ENCODE peak calls at places on chromosomes 6 and 20, in five cellular contexts. K is endothelial cell of umbilical vein, B is HCT116, W is suprapubic skin, Q is spleen. E is an unnamed sample. For H3K4me1, the result is how much of the 10 kb centered on the place peaks cover.

GRCh38 chr6:12295558-12296254 is 5.5 kb downstream of the EDN1 start:
- DNase-seq in W (no peak), Q (peak), K (peak), B (no peak), E (no peak)

GRCh38 chr20:57094171-57094891 is 172.1 kb downstream of the BMP7 start:
- DNase-seq in Q (peak), W (no peak), K (no peak), B (no peak), E (no peak)

GRCh38 chr6:70847685-70848084 is 109.2 kb downstream of the B3GAT2 start:
- DNase-seq in B (no peak), Q (no peak), K (no peak), W (no peak), E (no peak)

GRCh38 chr20:34083137-34083536 is 28.9 kb downstream of the EIF2S2 start:
- DNase-seq in Q (no peak), B (no peak), K (peak), W (peak), E (peak)

GRCh38 chr20:62953167-62953838 is 794 bp downstream of the SLC17A9 start:
- DNase-seq in B (no peak), W (no peak), K (peak), Q (peak), E (no peak)

GRCh38 chr6:16206595-16207037 is 31.8 kb upstream of the GMPR start:
- DNase-seq in W (no peak), K (peak), Q (no peak), B (peak), E (peak)

GRCh38 chr6:168923171-168923570 is 330.5 kb downstream of the THBS2 start:
- DNase-seq in W (no peak), Q (no peak), B (no peak), K (no peak), E (no peak)

GRCh38 chr6:79396625-79397024 is 140.6 kb downstream of the LCA5 start:
- DNase-seq in B (no peak), Q (no peak), K (no peak), W (no peak), E (no peak)

GRCh38 chr6:76790045-76790796 is 673.1 kb downstream of the HTR1B start:
- DNase-seq in W (no peak), B (no peak), Q (no peak), K (no peak), E (no peak)

GRCh38 chr20:45069261-45069660 is 31.7 kb downstream of the KCNS1 start:
- DNase-seq in Q (no peak), W (no peak), K (peak), B (no peak), E (no peak)

GRCh38 chr6:110544472-110544871 is 68.1 kb upstream of the SLC22A16 start:
- DNase-seq in K (no peak), B (no peak), Q (no peak), W (no peak), E (no peak)

GRCh38 chr20:45392733-45393132 is 14.6 kb upstream of the TP53TG5 start:
- DNase-seq in K (no peak), Q (no peak), W (no peak), B (no peak), E (no peak)

GRCh38 chr6:132590362-132590761 is 821 bp upstream of the TAAR5 start:
- DNase-seq in Q (no peak), W (no peak), K (no peak), B (no peak), E (no peak)

GRCh38 chr6:35079311-35080000 is 61.7 kb downstream of the TCP11 start:
- DNase-seq in Q (peak), W (peak), B (no peak), K (no peak), E (no peak)

GRCh38 chr6:25302677-25303128 is 23.5 kb downstream of the CARMIL1 start:
- DNase-seq in W (no peak), Q (no peak), K (no peak), B (no peak), E (no peak)

GRCh38 chr20:54665812-54666211 is 190.4 kb downstream of the DOK5 start:
- DNase-seq in B (no peak), Q (no peak), W (no peak), K (no peak), E (no peak)

GRCh38 chr6:41430875-41431274 is 95.5 kb downstream of the NCR2 start:
- DNase-seq in B (peak), W (no peak), Q (no peak), K (no peak), E (no peak)

GRCh38 chr6:72286911-72287311 is 335.0 kb upstream of the KCNQ5 start:
- DNase-seq in K (peak), B (no peak), Q (no peak), W (no peak), E (no peak)

GRCh38 chr6:157258878-157259277 is 64.4 kb downstream of the TMEM242 start:
- DNase-seq in Q (peak), W (no peak), K (no peak), B (no peak), E (no peak)

GRCh38 chr6:150256618-150257272 is 112.1 kb upstream of the IYD start:
- DNase-seq in W (no peak), B (no peak), Q (no peak), K (no peak), E (no peak)

GRCh38 chr20:4303136-4303535 is 287.8 kb upstream of the RNF24 start:
- DNase-seq in W (no peak), B (no peak), K (no peak), Q (no peak), E (no peak)

GRCh38 chr6:123417411-123417810 is 219.3 kb downstream of the TRDN start:
- DNase-seq in K (no peak), Q (no peak), B (no peak), W (no peak), E (no peak)

GRCh38 chr6:142300758-142301251 is 1.0 kb upstream of the ADGRG6 start:
- DNase-seq in Q (no peak), W (peak), K (peak), B (peak), E (peak)

GRCh38 chr6:111441678-111442243 is 41.3 kb downstream of the REV3L start:
- DNase-seq in W (no peak), Q (no peak), K (no peak), B (no peak), E (no peak)

GRCh38 chr6:140554421-140554820 is 1180.0 kb upstream of the CITED2 start:
- DNase-seq in B (no peak), Q (no peak), W (no peak), K (no peak), E (no peak)

GRCh38 chr6:168273483-168274045 is 46.0 kb downstream of the DACT2 start:
- DNase-seq in W (no peak), K (no peak), Q (no peak), B (no peak), E (no peak)

GRCh38 chr6:164227952-164228522 is 813.5 kb downstream of the QKI start:
- DNase-seq in Q (no peak), B (no peak), W (no peak), K (no peak), E (no peak)

GRCh38 chr6:150143521-150144293 is 863 bp downstream of the PPP1R14C start:
- DNase-seq in Q (no peak), B (no peak), W (no peak), K (no peak), E (no peak)

GRCh38 chr20:23366384-23366783 is 4.4 kb downstream of the GZF1 start:
- DNase-seq in W (no peak), Q (no peak), K (peak), B (no peak), E (no peak)

GRCh38 chr6:89313006-89313405 is 2.1 kb downstream of the GABRR2 start:
- DNase-seq in K (peak), B (no peak), Q (no peak), W (no peak), E (no peak)

GRCh38 chr6:82363368-82364086 is at the start of gene TPBG:
- DNase-seq in K (peak), B (peak), Q (peak), W (peak), E (peak)

DNA sequence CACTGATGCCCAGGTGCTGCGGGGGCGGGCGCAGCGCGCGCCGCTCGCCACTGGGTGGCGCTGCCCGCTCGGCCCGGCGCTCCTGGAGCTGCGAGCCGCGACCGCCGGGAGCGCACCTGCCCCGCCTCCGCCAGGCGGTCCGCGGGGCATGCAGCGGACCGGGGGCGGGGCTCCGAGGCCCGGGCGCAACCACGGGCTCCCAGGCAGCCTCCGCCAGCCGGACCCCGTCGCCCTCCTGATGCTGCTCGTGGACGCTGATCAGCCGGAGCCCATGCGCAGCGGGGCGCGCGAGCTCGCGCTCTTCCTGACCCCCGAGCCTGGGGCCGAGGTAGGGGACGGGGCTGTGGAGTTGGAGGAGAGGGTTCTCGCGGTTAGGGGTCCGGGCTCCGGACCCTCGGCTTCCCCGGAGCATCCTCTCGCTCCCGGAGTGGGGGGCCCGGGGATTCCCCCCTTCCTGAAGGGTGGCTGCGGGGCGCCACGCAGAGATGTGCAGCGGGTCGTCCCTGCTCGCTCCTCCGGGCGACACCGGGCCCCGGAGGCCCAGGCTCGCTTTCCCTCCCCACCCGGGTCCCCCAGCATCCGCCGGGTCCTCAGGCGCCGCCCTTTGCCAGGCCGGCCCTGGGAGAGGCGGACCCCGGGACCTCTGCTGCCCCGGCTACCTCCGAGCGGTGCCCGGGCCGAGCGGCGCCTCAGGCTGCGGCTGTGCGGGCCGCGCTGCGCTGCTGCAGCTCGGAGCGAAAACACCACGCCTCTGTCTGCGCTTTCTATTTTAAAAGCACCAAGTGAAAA is at the start of gene BCAS4:
- DNase-seq in Q (peak), W (peak), K (peak), B (peak), E (peak)
- TF ChIP-seq POLR2AphosphoS5 in Q (peak), W (no peak), K (no peak), B (peak), E (no peak)

GRCh38 chr20:50101281-50101680 is 11.7 kb downstream of the UBE2V1 start:
- DNase-seq in Q (no peak), W (peak), B (no peak), K (no peak), E (no peak)
- H3K4me1 ChIP-seq in Q (half or more), W (under half), B (half or more), K (under half), E (under half)

GRCh38 chr20:32052090-32052791 is at the start of gene HCK:
- DNase-seq in W (no peak), Q (peak), K (no peak), B (no peak), E (no peak)

GRCh38 chr20:32051720-32052089 is 337 bp upstream of the HCK start:
- DNase-seq in K (no peak), B (no peak), Q (no peak), W (no peak), E (no peak)

GRCh38 chr20:32052792-32053362 is 835 bp downstream of the HCK start:
- DNase-seq in K (no peak), Q (peak), W (peak), B (no peak), E (no peak)

GRCh38 chr20:32050851-32051556 is 1.0 kb upstream of the HCK start:
- DNase-seq in Q (peak), W (no peak), K (no peak), B (no peak), E (no peak)

DNA sequence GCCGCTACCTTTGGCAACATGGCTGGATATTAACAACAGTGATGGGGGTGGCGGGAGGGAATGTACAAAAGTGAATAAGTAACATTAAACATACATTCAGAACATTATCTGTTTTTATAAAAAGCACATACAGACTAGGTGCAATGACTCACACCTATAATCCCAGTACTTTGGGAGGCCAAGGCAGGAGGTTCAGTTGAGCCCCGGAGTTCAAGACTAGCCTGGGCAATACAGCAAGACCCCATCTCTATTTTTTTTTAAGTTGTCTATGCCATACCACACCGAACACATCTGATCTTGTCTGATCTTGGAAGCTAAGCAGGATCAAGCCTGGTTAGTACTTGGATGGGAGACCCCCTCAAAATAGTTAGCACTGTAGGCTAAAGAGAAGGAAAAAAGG is 1.7 kb upstream of the HCK start:
- DNase-seq in W (no peak), B (no peak), Q (no peak), K (no peak), E (no peak)
- H3K4me3 ChIP-seq in W (no peak), B (no peak), Q (no peak), K (no peak), E (no peak)

DNA sequence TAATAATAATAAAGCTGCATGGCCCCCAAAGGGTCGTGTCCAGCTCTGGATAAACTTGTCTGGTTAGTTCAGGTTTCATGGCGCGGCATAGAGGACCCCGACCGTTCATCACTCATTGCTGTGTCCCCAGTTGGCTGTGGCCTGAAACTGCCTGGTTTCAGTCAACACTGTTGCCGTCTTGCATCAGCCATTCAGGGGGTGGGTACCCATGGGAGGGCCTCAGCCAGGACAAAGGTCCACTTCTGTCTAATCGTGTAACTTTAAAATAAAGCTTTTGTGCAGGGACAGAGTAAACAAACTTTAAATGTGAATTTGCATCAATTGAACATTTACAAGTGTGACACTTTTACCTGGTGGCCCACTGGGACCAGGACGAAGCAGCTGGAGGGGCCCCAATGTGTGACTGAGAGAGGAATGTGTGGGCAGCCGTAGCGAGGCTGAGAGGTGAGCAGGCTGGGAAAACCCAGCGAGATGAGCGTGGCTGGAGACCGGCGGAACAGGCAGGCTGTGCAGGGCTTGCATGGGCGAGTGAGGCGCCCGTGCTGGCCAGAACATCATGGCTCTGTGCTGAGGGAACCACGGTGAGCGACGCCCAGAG is 22.3 kb upstream of the UNC93A start:
- DNase-seq in W (no peak), K (no peak), Q (no peak), B (no peak), E (no peak)
- TF ChIP-seq POLR2AphosphoS5 in W (no peak), K (no peak), Q (no peak), B (no peak), E (no peak)

GRCh38 chr20:24990810-24991252 is 1.7 kb downstream of the APMAP start:
- DNase-seq in W (no peak), B (no peak), K (no peak), Q (peak), E (no peak)

GRCh38 chr20:24993337-24994185 is 1.0 kb upstream of the APMAP start:
- DNase-seq in Q (no peak), K (peak), W (no peak), B (no peak), E (no peak)

GRCh38 chr20:24992420-24993205 is at the start of gene APMAP:
- DNase-seq in Q (peak), K (peak), B (peak), W (peak), E (peak)

GRCh38 chr20:24994186-24994465 is 1.6 kb upstream of the APMAP start:
- DNase-seq in Q (no peak), B (no peak), K (no peak), W (no peak), E (no peak)

GRCh38 chr20:24991897-24992419 is 593 bp downstream of the APMAP start:
- DNase-seq in B (no peak), K (no peak), Q (peak), W (peak), E (no peak)
- H3K4me1 ChIP-seq in B (under half), K (under half), Q (half or more), W (half or more), E (under half)

GRCh38 chr6:54646069-54646468 is 200.5 kb upstream of the FAM83B start:
- DNase-seq in Q (no peak), W (no peak), B (no peak), K (no peak), E (no peak)
- H3K4me3 ChIP-seq in Q (no peak), W (no peak), B (no peak), K (no peak), E (no peak)

GRCh38 chr6:108027054-108027453 is 47.5 kb downstream of the OSTM1 start:
- DNase-seq in Q (no peak), K (no peak), W (no peak), B (no peak), E (no peak)

GRCh38 chr6:108029226-108029921 is 45.2 kb downstream of the OSTM1 start:
- DNase-seq in B (no peak), W (no peak), Q (no peak), K (no peak), E (no peak)

GRCh38 chr6:108031968-108032367 is 42.6 kb downstream of the OSTM1 start:
- DNase-seq in K (no peak), W (no peak), B (no peak), Q (no peak), E (no peak)

GRCh38 chr6:108027594-108027993 is 46.9 kb downstream of the OSTM1 start:
- DNase-seq in K (no peak), W (no peak), Q (no peak), B (peak), E (no peak)

GRCh38 chr6:108030223-108030622 is 44.3 kb downstream of the OSTM1 start:
- DNase-seq in B (no peak), Q (no peak), W (no peak), K (no peak), E (no peak)
- TF ChIP-seq POLR2AphosphoS5 in B (no peak), Q (no peak), W (no peak), K (no peak), E (no peak)

DNA sequence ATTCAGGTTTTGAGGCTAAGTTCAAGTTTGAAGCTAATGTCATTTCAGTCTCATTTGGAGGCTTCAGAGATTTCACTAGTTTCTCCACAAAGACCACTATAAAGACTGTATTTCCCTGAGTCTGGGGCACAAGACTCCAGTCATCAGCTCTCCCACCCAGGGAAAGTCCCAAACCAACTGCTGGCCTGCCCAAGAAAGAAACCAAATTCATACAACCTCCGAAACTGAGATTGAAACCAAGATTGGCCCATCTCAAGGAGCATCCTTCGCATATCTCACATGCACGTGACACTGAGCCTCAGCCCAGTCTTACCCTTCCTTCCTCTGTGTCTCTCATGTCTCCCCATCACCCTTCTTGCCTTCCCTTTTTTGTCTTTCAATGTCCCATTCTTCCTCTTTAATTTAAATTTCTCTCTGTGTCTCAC is 3.5 kb upstream of the LTA start:
- DNase-seq in Q (peak), W (no peak), K (no peak), B (no peak), E (no peak)
- H3K4me1 ChIP-seq in Q (half or more), W (under half), K (under half), B (under half), E (under half)

GRCh38 chr6:159074866-159075265 is 30.1 kb upstream of the TAGAP start:
- DNase-seq in K (no peak), W (no peak), B (no peak), Q (no peak), E (no peak)

GRCh38 chr6:159077123-159077522 is 32.3 kb upstream of the TAGAP start:
- DNase-seq in Q (no peak), W (no peak), B (no peak), K (no peak), E (no peak)

GRCh38 chr6:159075506-159076100 is 30.8 kb upstream of the TAGAP start:
- DNase-seq in K (no peak), W (no peak), Q (no peak), B (no peak), E (no peak)

GRCh38 chr6:159071843-159072769 is 27.3 kb upstream of the TAGAP start:
- DNase-seq in B (no peak), Q (no peak), K (no peak), W (no peak), E (no peak)

GRCh38 chr6:159074120-159074684 is 29.4 kb upstream of the TAGAP start:
- DNase-seq in B (peak), W (no peak), K (peak), Q (no peak), E (no peak)
- H3K4me3 ChIP-seq in B (peak), W (no peak), K (no peak), Q (peak), E (no peak)

GRCh38 chr20:58669287-58670006 is 18.4 kb downstream of the STX16 start:
- DNase-seq in B (no peak), K (no peak), W (no peak), Q (no peak), E (no peak)
- TF ChIP-seq POLR2AphosphoS5 in B (no peak), K (no peak), W (no peak), Q (no peak), E (no peak)